ENCODE peak calls at places on chromosome 11, in four cellular contexts. I, B, O and D are unnamed samples.

GRCh38 chr11:94574193-94574961 is 7.2 kb downstream of the PIWIL4 start:
- DNase-seq in O (peak; percentile 74), I (no peak), B (peak; percentile 64), D (no peak)

GRCh38 chr11:103433380-103433779 is 324.2 kb downstream of the DYNC2H1 start:
- DNase-seq in I (no peak), B (no peak), O (peak; percentile 69), D (no peak)

GRCh38 chr11:120482149-120482548 is 29.4 kb upstream of the GRIK4 start:
- DNase-seq in I (no peak), O (no peak), B (no peak), D (no peak)

GRCh38 chr11:67373916-67374570 is 645 bp upstream of the CLCF1 start:
- DNase-seq in I (no peak), O (peak; percentile 98), B (no peak), D (peak; percentile 77)

GRCh38 chr11:426851-427250 is 12.1 kb upstream of the SIGIRR start:
- DNase-seq in O (no peak), B (no peak), I (no peak), D (no peak)

GRCh38 chr11:133842730-133843129 is 2.6 kb downstream of the SPATA19 start:
- DNase-seq in B (no peak), O (no peak), I (no peak), D (no peak)

GRCh38 chr11:108901359-108901758 is 236.5 kb downstream of the DDX10 start:
- DNase-seq in B (no peak), O (no peak), I (no peak), D (no peak)

GRCh38 chr11:64688534-64688982 is 34.4 kb downstream of the NRXN2 start:
- DNase-seq in B (peak; percentile 92), O (peak; percentile 85), I (peak; percentile 95), D (peak; percentile 95)

GRCh38 chr11:1073851-1074243 is 827 bp upstream of the MUC2 start:
- DNase-seq in O (no peak), B (no peak), I (no peak), D (no peak)

GRCh38 chr11:111586305-111586915 is 15.8 kb upstream of the SIK2 start:
- DNase-seq in B (no peak), I (peak; percentile 32), O (peak; percentile 71), D (peak; percentile 78)

GRCh38 chr11:61534901-61535839 is 26.6 kb downstream of the LRRC10B start:
- DNase-seq in O (no peak), B (no peak), I (no peak), D (no peak)

GRCh38 chr11:46446343-46446751 is 54.8 kb upstream of the CHRM4 start:
- DNase-seq in B (no peak), O (peak; percentile 35), I (no peak), D (no peak)

GRCh38 chr11:726278-726915 is 20.4 kb downstream of the EPS8L2 start:
- DNase-seq in O (peak; percentile 49), B (peak; percentile 76), I (no peak), D (peak; percentile 62)

GRCh38 chr11:118908931-118909618 is 16.7 kb downstream of the BCL9L start:
- DNase-seq in I (peak; percentile 71), O (peak; percentile 91), B (peak; percentile 82), D (no peak)

GRCh38 chr11:8732748-8733241 is 50.2 kb downstream of the RPL27A start:
- DNase-seq in O (peak; percentile 89), I (no peak), B (no peak), D (no peak)

GRCh38 chr11:129489254-129489653 is 113.6 kb downstream of the BARX2 start:
- DNase-seq in O (no peak), I (no peak), B (no peak), D (no peak)

GRCh38 chr11:17594686-17595192 is 47.7 kb downstream of the OTOG start:
- DNase-seq in I (no peak), O (no peak), B (peak; percentile 5), D (no peak)

GRCh38 chr11:5042091-5042490 is 4.2 kb upstream of the OR52J3 start:
- DNase-seq in I (no peak), O (no peak), B (no peak), D (no peak)

GRCh38 chr11:106398396-106399074 is 321.1 kb downstream of the AASDHPPT start:
- DNase-seq in O (peak; percentile 46), I (no peak), B (no peak), D (no peak)

GRCh38 chr11:83835423-83835822 is 549.3 kb upstream of the CCDC90B start:
- DNase-seq in I (peak; percentile 61), O (no peak), B (no peak), D (no peak)

GRCh38 chr11:13140028-13140870 is 131.1 kb downstream of the RASSF10 start:
- DNase-seq in B (no peak), O (peak; percentile 39), I (no peak), D (no peak)

GRCh38 chr11:73538381-73538872 is 59.5 kb downstream of the FAM168A start:
- DNase-seq in O (peak; percentile 62), B (no peak), I (peak; percentile 33), D (peak; percentile 24)

GRCh38 chr11:121556937-121557336 is 104.2 kb upstream of the SORL1-AS1 start:
- DNase-seq in O (no peak), B (no peak), I (no peak), D (no peak)

GRCh38 chr11:74696932-74697687 is 34.1 kb downstream of the CHRDL2 start:
- DNase-seq in B (peak; percentile 86), I (no peak), O (peak; percentile 95), D (no peak)

GRCh38 chr11:3146612-3147256 is 18.4 kb downstream of the OSBPL5 start:
- DNase-seq in B (no peak), O (peak; percentile 61), I (no peak), D (no peak)